ENCODE peak calls at places on chromosome 7, in eight cellular contexts. W, Q, E, D, S, O, I and U are unnamed samples.

GRCh38 chr7:141533149-141533949 is 17.9 kb upstream of the AGK start:
- DNase-seq in W (peak), Q (peak), E (peak), D (peak), S (no peak), O (peak), I (peak), U (peak)

GRCh38 chr7:31059551-31059950 is 7.4 kb downstream of the ADCYAP1R1 start:
- DNase-seq in W (no peak), Q (no peak), E (peak), D (no peak), S (no peak), O (peak), I (no peak), U (no peak)

GRCh38 chr7:129317450-129317849 is 92.6 kb downstream of the AHCYL2 start:
- DNase-seq in W (no peak), Q (no peak), E (no peak), D (no peak), S (no peak), O (no peak), I (no peak), U (no peak)

GRCh38 chr7:150903627-150904026 is 51.3 kb downstream of the AOC1 start:
- DNase-seq in W (no peak), Q (peak), E (no peak), D (peak), S (no peak), O (no peak), I (no peak), U (peak)

GRCh38 chr7:22584179-22584578 is 84.2 kb upstream of the STEAP1B start:
- DNase-seq in W (no peak), Q (no peak), E (no peak), D (no peak), S (no peak), O (no peak), I (no peak), U (peak)

GRCh38 chr7:91837397-91838070 is 43.0 kb downstream of the MTERF1 start:
- DNase-seq in W (no peak), Q (no peak), E (no peak), D (no peak), S (no peak), O (no peak), I (no peak), U (no peak)

GRCh38 chr7:73526892-73527821 is 5.1 kb upstream of the BAZ1B start:
- DNase-seq in W (no peak), Q (no peak), E (no peak), D (peak), S (peak), O (no peak), I (no peak), U (no peak)

GRCh38 chr7:121604627-121605296 is 208.7 kb upstream of the FAM3C start:
- DNase-seq in W (no peak), Q (peak), E (no peak), D (no peak), S (no peak), O (no peak), I (no peak), U (peak)

GRCh38 chr7:10360050-10360449 is 613.6 kb upstream of the PHF14 start:
- DNase-seq in W (no peak), Q (no peak), E (no peak), D (no peak), S (no peak), O (no peak), I (no peak), U (no peak)

GRCh38 chr7:2609001-2609411 is 22.8 kb upstream of the TTYH3 start:
- DNase-seq in W (no peak), Q (peak), E (no peak), D (no peak), S (no peak), O (peak), I (no peak), U (peak)

GRCh38 chr7:42262907-42263466 is 26.0 kb upstream of the GLI3 start:
- DNase-seq in W (no peak), Q (peak), E (peak), D (no peak), S (no peak), O (peak), I (no peak), U (no peak)

GRCh38 chr7:139995034-139995915 is 67.5 kb downstream of the PARP12 start:
- DNase-seq in W (no peak), Q (peak), E (no peak), D (no peak), S (peak), O (no peak), I (no peak), U (peak)

GRCh38 chr7:51006483-51007235 is 224.0 kb upstream of the GRB10 start:
- DNase-seq in W (no peak), Q (no peak), E (no peak), D (no peak), S (no peak), O (no peak), I (no peak), U (no peak)

GRCh38 chr7:128236924-128237586 is 4.0 kb upstream of the LEP start:
- DNase-seq in W (no peak), Q (no peak), E (no peak), D (no peak), S (peak), O (no peak), I (no peak), U (peak)

GRCh38 chr7:141073173-141073640 is 657 bp upstream of the TMEM178B start:
- DNase-seq in W (no peak), Q (peak), E (peak), D (peak), S (no peak), O (peak), I (peak), U (peak)

GRCh38 chr7:107242267-107242666 is 73.5 kb downstream of the HBP1 start:
- DNase-seq in W (no peak), Q (no peak), E (no peak), D (no peak), S (no peak), O (no peak), I (no peak), U (no peak)

GRCh38 chr7:99173787-99174186 is 29.9 kb upstream of the SMURF1 start:
- DNase-seq in W (no peak), Q (no peak), E (no peak), D (no peak), S (no peak), O (no peak), I (no peak), U (no peak)

GRCh38 chr7:7857143-7857583 is 111.4 kb upstream of the GLCCI1 start:
- DNase-seq in W (no peak), Q (no peak), E (no peak), D (no peak), S (no peak), O (no peak), I (no peak), U (no peak)

GRCh38 chr7:8443871-8444756 is 10.7 kb downstream of the NXPH1 start:
- DNase-seq in W (no peak), Q (no peak), E (peak), D (no peak), S (no peak), O (peak), I (no peak), U (no peak)

GRCh38 chr7:39510738-39511372 is 55.3 kb upstream of the YAE1 start:
- DNase-seq in W (no peak), Q (no peak), E (no peak), D (no peak), S (no peak), O (no peak), I (no peak), U (peak)

GRCh38 chr7:43904533-43905208 is 1.7 kb downstream of the URGCP start:
- DNase-seq in W (no peak), Q (no peak), E (no peak), D (no peak), S (no peak), O (no peak), I (no peak), U (no peak)